ENCODE peak calls at places on chromosomes 16 and 17, in seven cellular contexts. B, L, E, G, S, Z and P are unnamed samples.

GRCh38 chr16:27236635-27237228 is 31.8 kb downstream of the NSMCE1 start:
- DNase-seq in B (no peak), L (no peak), E (no peak), G (no peak), S (no peak), Z (no peak), P (no peak)

GRCh38 chr17:45394913-45395568 is 37.6 kb downstream of the ARHGAP27 start:
- DNase-seq in B (peak; percentile 81), L (peak; percentile 78), E (peak; percentile 95), G (no peak), S (peak; percentile 88), Z (peak; percentile 95), P (peak; percentile 90)

GRCh38 chr17:71677444-71677843 is 443.4 kb upstream of the SOX9 start:
- DNase-seq in B (no peak), L (no peak), E (no peak), G (no peak), S (no peak), Z (no peak), P (peak; percentile 7)

GRCh38 chr17:5913641-5914040 is 156.5 kb upstream of the WSCD1 start:
- DNase-seq in B (no peak), L (no peak), E (no peak), G (no peak), S (no peak), Z (no peak), P (no peak)

GRCh38 chr17:29568331-29569244 is at the start of gene TP53I13:
- DNase-seq in B (peak; percentile 87), L (peak; percentile 86), E (peak; percentile 92), G (peak; percentile 60), S (peak; percentile 87), Z (peak; percentile 91), P (peak; percentile 68)

GRCh38 chr17:82583720-82584234 is 64.2 kb downstream of the FOXK2 start:
- DNase-seq in B (no peak), L (no peak), E (no peak), G (no peak), S (no peak), Z (no peak), P (no peak)

GRCh38 chr17:81717766-81718089 is 5.6 kb downstream of the SLC25A10 start:
- DNase-seq in B (no peak), L (no peak), E (no peak), G (no peak), S (no peak), Z (no peak), P (no peak)

GRCh38 chr16:47774661-47775060 is 313.5 kb downstream of the PHKB start:
- DNase-seq in B (peak; percentile 45), L (no peak), E (peak; percentile 69), G (no peak), S (peak; percentile 47), Z (peak; percentile 77), P (peak; percentile 52)

GRCh38 chr16:54080524-54081008 is 206.0 kb downstream of the IRX3 start:
- DNase-seq in B (peak; percentile 96), L (no peak), E (no peak), G (no peak), S (no peak), Z (no peak), P (peak; percentile 98)

GRCh38 chr17:3667366-3668278 is 756 bp downstream of the TAX1BP3 start:
- DNase-seq in B (peak; percentile 96), L (no peak), E (peak; percentile 80), G (peak; percentile 90), S (peak; percentile 79), Z (peak; percentile 92), P (peak; percentile 91)

GRCh38 chr17:3639981-3640596 is 3.5 kb downstream of the CTNS start:
- DNase-seq in B (no peak), L (no peak), E (no peak), G (no peak), S (no peak), Z (peak; percentile 56), P (peak; percentile 74)

GRCh38 chr17:6507535-6507934 is 48.8 kb downstream of the PITPNM3 start:
- DNase-seq in B (peak; percentile 69), L (no peak), E (no peak), G (peak; percentile 85), S (no peak), Z (no peak), P (peak; percentile 85)

GRCh38 chr17:66347661-66348604 is 45.5 kb downstream of the PRKCA start:
- DNase-seq in B (peak; percentile 54), L (no peak), E (no peak), G (no peak), S (no peak), Z (no peak), P (peak; percentile 54)

GRCh38 chr17:8964801-8965393 is 610 bp downstream of the PIK3R5 start:
- DNase-seq in B (no peak), L (no peak), E (peak; percentile 54), G (peak; percentile 18), S (no peak), Z (no peak), P (no peak)

GRCh38 chr17:13626703-13627102 is 25.0 kb upstream of the HS3ST3A1 start:
- DNase-seq in B (peak; percentile 77), L (no peak), E (no peak), G (no peak), S (no peak), Z (no peak), P (peak; percentile 91)

GRCh38 chr16:23855010-23855409 is 19.2 kb downstream of the PRKCB start:
- DNase-seq in B (no peak), L (no peak), E (no peak), G (no peak), S (no peak), Z (no peak), P (no peak)

GRCh38 chr17:64599827-64600226 is 62.3 kb downstream of the SMURF2 start:
- DNase-seq in B (no peak), L (no peak), E (no peak), G (no peak), S (no peak), Z (no peak), P (no peak)

GRCh38 chr17:64596439-64596838 is 65.7 kb downstream of the SMURF2 start:
- DNase-seq in B (no peak), L (no peak), E (no peak), G (no peak), S (no peak), Z (no peak), P (no peak)

GRCh38 chr17:64596988-64597387 is 65.1 kb downstream of the SMURF2 start:
- DNase-seq in B (no peak), L (no peak), E (no peak), G (no peak), S (no peak), Z (no peak), P (no peak)

GRCh38 chr17:64598672-64599071 is 63.4 kb downstream of the SMURF2 start:
- DNase-seq in B (no peak), L (no peak), E (no peak), G (no peak), S (no peak), Z (no peak), P (no peak)

GRCh38 chr17:64599187-64599676 is 62.9 kb downstream of the SMURF2 start:
- DNase-seq in B (no peak), L (no peak), E (peak; percentile 41), G (no peak), S (no peak), Z (no peak), P (no peak)
- H2BK5ac ChIP-seq in B (no peak overlapping the region), L (no peak overlapping the region), E (no peak overlapping the region), G (no peak overlapping the region), S (no peak overlapping the region), Z (no peak overlapping the region), P (peak overlapping the region; percentile 21)

GRCh38 chr17:10268005-10268404 is 69.6 kb upstream of the GAS7 start:
- DNase-seq in B (no peak), L (no peak), E (no peak), G (no peak), S (no peak), Z (no peak), P (no peak)

GRCh38 chr17:10275418-10275817 is 77.0 kb upstream of the GAS7 start:
- DNase-seq in B (no peak), L (no peak), E (no peak), G (no peak), S (no peak), Z (no peak), P (no peak)

GRCh38 chr17:10266477-10266876 is 68.1 kb upstream of the GAS7 start:
- DNase-seq in B (no peak), L (no peak), E (no peak), G (no peak), S (no peak), Z (no peak), P (no peak)

GRCh38 chr17:10270258-10270657 is 71.9 kb upstream of the GAS7 start:
- DNase-seq in B (no peak), L (no peak), E (no peak), G (no peak), S (no peak), Z (no peak), P (no peak)

DNA sequence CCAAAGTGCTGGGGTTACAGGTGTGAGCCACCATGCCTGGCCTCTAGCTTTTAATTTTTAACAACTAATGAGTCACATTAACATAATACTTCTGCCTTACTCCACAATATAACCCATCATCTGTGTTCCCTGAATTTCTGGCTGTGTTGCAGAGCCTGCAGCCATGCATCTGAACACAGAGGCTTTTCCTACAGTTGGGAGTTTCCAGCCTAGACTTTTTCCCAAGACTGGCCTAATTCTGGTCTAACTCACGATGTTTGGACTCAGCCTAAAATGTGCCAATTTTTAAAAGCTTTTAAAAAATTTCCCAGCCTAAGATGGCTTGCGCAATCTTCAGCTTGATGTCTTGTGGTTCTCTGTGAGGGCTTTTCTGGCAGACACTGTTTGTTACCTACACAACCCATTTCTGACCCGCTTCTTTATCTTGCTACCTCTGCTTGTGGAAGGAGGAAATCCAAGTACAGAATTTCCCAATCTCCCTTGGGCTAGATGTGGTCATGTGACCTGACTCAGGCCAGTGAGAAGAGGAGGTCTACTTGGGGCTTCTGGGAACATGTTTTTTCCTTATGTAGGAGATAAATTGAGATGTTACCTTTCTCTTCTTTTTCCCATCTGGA is 72.7 kb upstream of the GAS7 start:
- DNase-seq in B (no peak), L (no peak), E (no peak), G (no peak), S (no peak), Z (no peak), P (no peak)
- H2BK5ac ChIP-seq in B (no peak overlapping the region), L (no peak overlapping the region), E (no peak overlapping the region), G (no peak overlapping the region), S (no peak overlapping the region), Z (no peak overlapping the region), P (no peak overlapping the region)

GRCh38 chr17:37488607-37489196 is 989 bp upstream of the DUSP14 start:
- DNase-seq in B (peak; percentile 96), L (peak; percentile 33), E (peak; percentile 94), G (peak; percentile 97), S (no peak), Z (peak; percentile 93), P (peak; percentile 97)
- H2BK5ac ChIP-seq in B (no peak overlapping the region), L (no peak overlapping the region), E (no peak overlapping the region), G (no peak overlapping the region), S (peak overlapping the region; percentile 71), Z (no peak overlapping the region), P (peak overlapping the region; percentile 97)

DNA sequence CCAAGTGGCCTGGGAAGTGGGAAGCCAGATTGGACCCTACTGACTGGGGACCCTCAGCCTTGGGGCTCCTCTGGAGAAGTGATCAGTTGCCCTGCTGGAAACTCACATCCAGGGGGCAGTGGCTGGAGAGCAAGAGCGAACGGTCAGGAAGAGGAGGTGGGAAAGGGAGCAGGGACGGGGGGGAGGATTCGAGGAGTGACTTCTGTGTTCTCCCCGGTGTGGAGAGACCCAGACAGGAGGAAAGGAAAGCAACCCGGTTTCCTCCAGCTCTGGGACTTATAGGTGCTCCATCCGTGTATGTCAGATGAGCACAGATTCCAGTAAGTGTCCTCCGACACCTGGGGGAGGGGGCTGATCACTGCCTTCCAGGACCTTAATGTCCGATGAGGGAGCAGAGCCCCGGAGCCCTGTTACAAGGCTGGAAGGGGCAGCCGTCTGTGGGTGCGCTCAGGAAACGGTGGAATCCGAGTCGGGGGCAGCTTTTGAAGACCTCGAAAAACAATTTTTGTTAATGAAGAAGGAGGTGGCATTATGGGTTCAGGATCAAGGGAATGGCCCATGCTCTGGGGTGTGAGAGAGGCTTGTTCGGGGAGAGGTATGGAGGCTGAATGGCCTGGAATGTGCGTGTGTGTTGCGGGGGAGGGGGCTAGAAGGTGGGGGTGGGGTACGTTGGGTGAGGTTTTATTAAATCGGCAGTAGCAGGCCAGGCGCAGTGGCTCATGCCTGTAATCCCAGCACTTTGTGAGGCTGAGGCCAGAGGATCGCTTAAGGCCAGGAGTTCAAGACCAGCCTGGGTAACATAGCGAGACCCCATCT is 34.8 kb upstream of the NDRG4 start:
- DNase-seq in B (peak; percentile 23), L (peak; percentile 45), E (peak; percentile 75), G (no peak), S (no peak), Z (peak; percentile 78), P (no peak)
- H2BK5ac ChIP-seq in B (no peak overlapping the region), L (peak overlapping the region; percentile 59), E (no peak overlapping the region), G (no peak overlapping the region), S (no peak overlapping the region), Z (no peak overlapping the region), P (no peak overlapping the region)